ENCODE peak calls at places on chromosomes 7 and 10, in five cellular contexts. S is activated CD4-positive, alpha-beta T cell treated with anti-CD3 and anti-CD28 coated beads, Interleukin-2, amount 10 ng/mL, durations not matched to agents 7 days and 5 days; L is HEK293T; P is ureter; F is naive thymus-derived CD4-positive, alpha-beta T cell. M is an unnamed sample.

GRCh38 chr7:132066776-132067175 is 509.5 kb downstream of the PLXNA4 start:
- DNase-seq in S (no peak), L (no peak), P (no peak), F (no peak), M (no peak)

GRCh38 chr10:79230563-79231249 is 116.6 kb upstream of the PPIF start:
- DNase-seq in S (no peak), L (no peak), P (no peak), F (no peak), M (no peak)

GRCh38 chr7:49583440-49583839 is 190.0 kb upstream of the VWC2 start:
- DNase-seq in S (no peak), L (no peak), P (no peak), F (no peak), M (no peak)

GRCh38 chr7:47617131-47617530 is 35.2 kb upstream of the TNS3 start:
- DNase-seq in S (no peak), L (no peak), P (no peak), F (no peak), M (no peak)

GRCh38 chr7:155861480-155861868 is 49.2 kb upstream of the SHH start:
- DNase-seq in S (peak), L (no peak), P (peak), F (no peak), M (no peak)

GRCh38 chr10:58239561-58240169 is 28.0 kb downstream of the IPMK start:
- DNase-seq in S (no peak), L (no peak), P (no peak), F (no peak), M (no peak)

GRCh38 chr7:16645593-16646426 is at the start of the genes ANKMY2 and BZW2:
- DNase-seq in S (peak), L (peak), P (peak), F (peak), M (peak)

GRCh38 chr10:91976324-91977051 is 52.9 kb downstream of the BTAF1 start:
- DNase-seq in S (no peak), L (no peak), P (no peak), F (no peak), M (no peak)

GRCh38 chr10:119375574-119376265 is 166.8 kb downstream of the RGS10 start:
- DNase-seq in S (no peak), L (no peak), P (no peak), F (no peak), M (no peak)

GRCh38 chr10:26903818-26904217 is 43.1 kb upstream of the ABI1 start:
- DNase-seq in S (no peak), L (no peak), P (no peak), F (no peak), M (no peak)

GRCh38 chr10:117246997-117247667 is 6.2 kb downstream of the SLC18A2 start:
- DNase-seq in S (no peak), L (no peak), P (no peak), F (no peak), M (no peak)

GRCh38 chr10:3237530-3237929 is 64.9 kb upstream of the PITRM1 start:
- DNase-seq in S (no peak), L (no peak), P (no peak), F (no peak), M (no peak)

GRCh38 chr7:158740657-158741293 is 36.2 kb upstream of the NCAPG2 start:
- DNase-seq in S (no peak), L (no peak), P (no peak), F (no peak), M (peak)

GRCh38 chr10:110553905-110554304 is 13.6 kb upstream of the SMC3 start:
- DNase-seq in S (no peak), L (no peak), P (no peak), F (no peak), M (no peak)

GRCh38 chr7:139561-140243 is 52.7 kb upstream of the FAM20C start:
- DNase-seq in S (no peak), L (no peak), P (no peak), F (no peak), M (no peak)

M was measured in amniotic stem cell.